ENCODE peak calls at places on chromosomes 12 and 14, in four cellular contexts. One of them, this sample, is unnamed.

GRCh38 chr12:120413901-120414695 is 23.8 kb upstream of the COX6A1 start:
- DNase-seq in heart left ventricle: peak; percentile 50
- DNase-seq in CD8-positive, alpha-beta memory T cell: no peak
- DNase-seq in NT2/D1: peak; percentile 97
- DNase-seq in this sample: peak; percentile 99

GRCh38 chr14:61934385-61934784 is 172.2 kb downstream of the SNAPC1 start:
- DNase-seq in CD8-positive, alpha-beta memory T cell: no peak
- DNase-seq in heart left ventricle: no peak
- DNase-seq in NT2/D1: no peak
- DNase-seq in this sample: no peak

GRCh38 chr12:109744991-109745942 is 31.6 kb downstream of the FAM222A start:
- DNase-seq in NT2/D1: no peak
- DNase-seq in heart left ventricle: peak; percentile 6
- DNase-seq in CD8-positive, alpha-beta memory T cell: no peak
- DNase-seq in this sample: no peak

GRCh38 chr12:113870890-113871289 is 95.2 kb downstream of the RBM19 start:
- DNase-seq in NT2/D1: no peak
- DNase-seq in heart left ventricle: no peak
- DNase-seq in CD8-positive, alpha-beta memory T cell: no peak
- DNase-seq in this sample: no peak

GRCh38 chr12:119006749-119007148 is 25.4 kb downstream of the SRRM4 start:
- DNase-seq in heart left ventricle: no peak
- DNase-seq in CD8-positive, alpha-beta memory T cell: no peak
- DNase-seq in NT2/D1: no peak
- DNase-seq in this sample: no peak

GRCh38 chr14:77593501-77593911 is 22.9 kb downstream of the SPTLC2 start:
- DNase-seq in heart left ventricle: no peak
- DNase-seq in NT2/D1: no peak
- DNase-seq in CD8-positive, alpha-beta memory T cell: no peak
- DNase-seq in this sample: peak; percentile 78

GRCh38 chr14:76762617-76763361 is 1.5 kb downstream of the VASH1 start:
- DNase-seq in heart left ventricle: peak; percentile 26
- DNase-seq in NT2/D1: no peak
- DNase-seq in CD8-positive, alpha-beta memory T cell: no peak
- DNase-seq in this sample: no peak

GRCh38 chr12:24078318-24078765 is 128.9 kb upstream of the SOX5 start:
- DNase-seq in heart left ventricle: no peak
- DNase-seq in NT2/D1: no peak
- DNase-seq in CD8-positive, alpha-beta memory T cell: no peak
- DNase-seq in this sample: no peak

GRCh38 chr12:120735181-120735580 is 9.6 kb downstream of the ACADS start:
- DNase-seq in CD8-positive, alpha-beta memory T cell: no peak
- DNase-seq in heart left ventricle: no peak
- DNase-seq in NT2/D1: no peak
- DNase-seq in this sample: no peak

GRCh38 chr12:76551482-76551888 is 8.1 kb downstream of the OSBPL8 start:
- DNase-seq in NT2/D1: no peak
- DNase-seq in heart left ventricle: no peak
- DNase-seq in CD8-positive, alpha-beta memory T cell: no peak
- DNase-seq in this sample: no peak

GRCh38 chr14:67695394-67695949 is at the start of gene RDH11:
- DNase-seq in heart left ventricle: peak; percentile 90
- DNase-seq in NT2/D1: peak; percentile 66
- DNase-seq in CD8-positive, alpha-beta memory T cell: peak; percentile 75
- DNase-seq in this sample: peak; percentile 93

GRCh38 chr14:66624319-66624937 is 116.5 kb downstream of the GPHN start:
- DNase-seq in CD8-positive, alpha-beta memory T cell: no peak
- DNase-seq in NT2/D1: peak; percentile 18
- DNase-seq in heart left ventricle: peak; percentile 33
- DNase-seq in this sample: peak; percentile 56

GRCh38 chr12:41699658-41700057 is 445.0 kb downstream of the GXYLT1 start:
- DNase-seq in heart left ventricle: no peak
- DNase-seq in NT2/D1: no peak
- DNase-seq in CD8-positive, alpha-beta memory T cell: no peak
- DNase-seq in this sample: no peak

GRCh38 chr12:106088246-106089200 is 50.2 kb downstream of the NUAK1 start:
- DNase-seq in NT2/D1: no peak
- DNase-seq in heart left ventricle: no peak
- DNase-seq in CD8-positive, alpha-beta memory T cell: no peak
- DNase-seq in this sample: no peak

GRCh38 chr12:110349521-110350151 is 53.9 kb downstream of the ANAPC7 start:
- DNase-seq in heart left ventricle: no peak
- DNase-seq in NT2/D1: no peak
- DNase-seq in CD8-positive, alpha-beta memory T cell: no peak
- DNase-seq in this sample: no peak

GRCh38 chr12:101696477-101697196 is 803 bp upstream of the CHPT1 start:
- DNase-seq in CD8-positive, alpha-beta memory T cell: no peak
- DNase-seq in NT2/D1: no peak
- DNase-seq in heart left ventricle: peak; percentile 91
- DNase-seq in this sample: peak; percentile 24

GRCh38 chr14:70707138-70708038 is 65.7 kb downstream of the TTC9 start:
- DNase-seq in NT2/D1: no peak
- DNase-seq in CD8-positive, alpha-beta memory T cell: no peak
- DNase-seq in heart left ventricle: no peak
- DNase-seq in this sample: no peak

GRCh38 chr12:87152084-87152483 is 877.1 kb downstream of the C12orf50 start:
- DNase-seq in heart left ventricle: no peak
- DNase-seq in CD8-positive, alpha-beta memory T cell: no peak
- DNase-seq in NT2/D1: no peak
- DNase-seq in this sample: no peak

GRCh38 chr14:95255487-95255886 is 64.2 kb downstream of the CLMN start:
- DNase-seq in CD8-positive, alpha-beta memory T cell: no peak
- DNase-seq in NT2/D1: peak; percentile 88
- DNase-seq in heart left ventricle: peak; percentile 50
- DNase-seq in this sample: peak; percentile 71

GRCh38 chr12:53252349-53252916 is 15.7 kb upstream of the ESPL1 start:
- DNase-seq in heart left ventricle: no peak
- DNase-seq in CD8-positive, alpha-beta memory T cell: no peak
- DNase-seq in NT2/D1: no peak
- DNase-seq in this sample: no peak

GRCh38 chr14:55448146-55448614 is 7.8 kb upstream of the TBPL2 start:
- DNase-seq in heart left ventricle: peak; percentile 63
- DNase-seq in NT2/D1: no peak
- DNase-seq in CD8-positive, alpha-beta memory T cell: no peak
- DNase-seq in this sample: peak; percentile 29

GRCh38 chr12:65656904-65657351 is 167.4 kb upstream of the HMGA2 start:
- DNase-seq in CD8-positive, alpha-beta memory T cell: no peak
- DNase-seq in NT2/D1: no peak
- DNase-seq in heart left ventricle: no peak
- DNase-seq in this sample: no peak

GRCh38 chr14:73633517-73634332 is 11.1 kb upstream of the DNAL1 start:
- DNase-seq in heart left ventricle: peak; percentile 56
- DNase-seq in NT2/D1: no peak
- DNase-seq in CD8-positive, alpha-beta memory T cell: peak; percentile 39
- DNase-seq in this sample: peak; percentile 59

GRCh38 chr12:27277846-27278260 is 33.8 kb downstream of the STK38L start:
- DNase-seq in heart left ventricle: no peak
- DNase-seq in CD8-positive, alpha-beta memory T cell: no peak
- DNase-seq in NT2/D1: no peak
- DNase-seq in this sample: peak; percentile 57

GRCh38 chr14:26394114-26394855 is 203.5 kb downstream of the NOVA1 start:
- DNase-seq in NT2/D1: peak; percentile 16
- DNase-seq in heart left ventricle: no peak
- DNase-seq in CD8-positive, alpha-beta memory T cell: no peak
- DNase-seq in this sample: peak; percentile 77

GRCh38 chr12:105927553-105927952 is 211.2 kb downstream of the NUAK1 start:
- DNase-seq in heart left ventricle: no peak
- DNase-seq in CD8-positive, alpha-beta memory T cell: no peak
- DNase-seq in NT2/D1: no peak
- DNase-seq in this sample: no peak

GRCh38 chr14:79419571-79420327 is 791.6 kb downstream of the DIO2 start:
- DNase-seq in NT2/D1: no peak
- DNase-seq in CD8-positive, alpha-beta memory T cell: no peak
- DNase-seq in heart left ventricle: no peak
- DNase-seq in this sample: no peak
- H3K9me3 ChIP-seq in NT2/D1: no peaks in the 10 kb centered on the region
- H3K9me3 ChIP-seq in CD8-positive, alpha-beta memory T cell: no peaks in the 10 kb centered on the region
- H3K9me3 ChIP-seq in heart left ventricle: no peaks in the 10 kb centered on the region
- H3K9me3 ChIP-seq in this sample: no peaks in the 10 kb centered on the region

DNA sequence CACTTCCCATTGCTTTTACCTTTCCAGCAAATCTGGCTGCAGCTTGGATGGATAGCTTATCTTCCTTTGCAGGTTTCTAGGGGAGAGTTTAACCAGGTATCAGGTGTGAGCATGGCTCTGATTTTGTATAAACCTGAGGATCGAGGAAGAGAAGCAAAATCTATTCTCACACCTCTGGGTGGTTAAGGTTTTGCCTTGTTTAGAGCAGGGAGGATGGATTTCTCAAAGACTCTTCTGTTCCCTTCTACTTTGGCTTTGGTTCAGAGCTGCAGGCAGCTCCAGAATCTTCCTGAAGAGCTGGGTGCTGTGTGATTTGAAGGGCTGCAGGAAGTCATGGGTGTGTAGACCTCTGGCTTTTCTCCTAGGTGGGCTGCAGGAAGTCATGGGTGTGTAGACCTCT is 1.7 kb downstream of the JDP2 start:
- DNase-seq in heart left ventricle: no peak
- DNase-seq in NT2/D1: no peak
- DNase-seq in CD8-positive, alpha-beta memory T cell: no peak
- DNase-seq in this sample: no peak
- H3K4me1 ChIP-seq in heart left ventricle: peaks cover 59% of the 10 kb centered on the region
- H3K4me1 ChIP-seq in NT2/D1: peaks cover 5% of the 10 kb centered on the region
- H3K4me1 ChIP-seq in CD8-positive, alpha-beta memory T cell: peaks cover 6% of the 10 kb centered on the region
- H3K4me1 ChIP-seq in this sample: peaks cover 24% of the 10 kb centered on the region

GRCh38 chr14:36928432-36928831 is 244.0 kb downstream of the SLC25A21 start:
- DNase-seq in NT2/D1: no peak
- DNase-seq in heart left ventricle: no peak
- DNase-seq in CD8-positive, alpha-beta memory T cell: no peak
- DNase-seq in this sample: no peak
- H3K9me3 ChIP-seq in NT2/D1: no peaks in the 10 kb centered on the region
- H3K9me3 ChIP-seq in heart left ventricle: no peaks in the 10 kb centered on the region
- H3K9me3 ChIP-seq in CD8-positive, alpha-beta memory T cell: no peaks in the 10 kb centered on the region
- H3K9me3 ChIP-seq in this sample: no peaks in the 10 kb centered on the region

DNA sequence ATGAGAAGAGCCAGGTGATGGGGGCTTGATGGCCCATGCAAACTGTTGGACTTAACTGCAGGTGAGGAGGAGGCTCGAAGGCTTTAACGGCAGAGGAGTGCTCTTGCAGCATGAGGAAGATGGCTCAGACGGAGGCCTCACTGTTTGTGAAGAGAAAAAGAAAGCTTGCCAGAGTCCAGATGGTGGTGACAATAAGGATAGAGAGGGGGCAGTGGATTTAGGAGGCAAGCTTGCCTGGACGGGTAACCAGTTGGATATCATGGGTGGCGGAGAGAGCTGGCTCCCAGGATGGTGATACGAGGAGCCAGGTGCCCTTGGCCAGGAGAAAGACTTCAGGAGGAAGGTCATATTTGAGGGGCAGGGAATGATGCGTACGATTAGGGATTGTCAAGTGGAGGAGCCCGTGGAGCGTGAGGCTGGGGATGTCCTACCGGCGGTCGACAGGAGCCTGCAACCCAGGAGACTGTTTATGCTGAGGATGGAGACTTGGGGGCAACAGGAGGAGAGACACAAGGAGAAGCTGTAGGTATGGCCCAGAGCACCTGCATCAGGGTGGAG is 71.8 kb downstream of the CACNA1C start:
- DNase-seq in CD8-positive, alpha-beta memory T cell: no peak
- DNase-seq in heart left ventricle: no peak
- DNase-seq in NT2/D1: no peak
- DNase-seq in this sample: no peak
- H3K4me1 ChIP-seq in CD8-positive, alpha-beta memory T cell: no peaks in the 10 kb centered on the region
- H3K4me1 ChIP-seq in heart left ventricle: peaks cover 28% of the 10 kb centered on the region
- H3K4me1 ChIP-seq in NT2/D1: no peaks in the 10 kb centered on the region
- H3K4me1 ChIP-seq in this sample: no peaks in the 10 kb centered on the region

DNA sequence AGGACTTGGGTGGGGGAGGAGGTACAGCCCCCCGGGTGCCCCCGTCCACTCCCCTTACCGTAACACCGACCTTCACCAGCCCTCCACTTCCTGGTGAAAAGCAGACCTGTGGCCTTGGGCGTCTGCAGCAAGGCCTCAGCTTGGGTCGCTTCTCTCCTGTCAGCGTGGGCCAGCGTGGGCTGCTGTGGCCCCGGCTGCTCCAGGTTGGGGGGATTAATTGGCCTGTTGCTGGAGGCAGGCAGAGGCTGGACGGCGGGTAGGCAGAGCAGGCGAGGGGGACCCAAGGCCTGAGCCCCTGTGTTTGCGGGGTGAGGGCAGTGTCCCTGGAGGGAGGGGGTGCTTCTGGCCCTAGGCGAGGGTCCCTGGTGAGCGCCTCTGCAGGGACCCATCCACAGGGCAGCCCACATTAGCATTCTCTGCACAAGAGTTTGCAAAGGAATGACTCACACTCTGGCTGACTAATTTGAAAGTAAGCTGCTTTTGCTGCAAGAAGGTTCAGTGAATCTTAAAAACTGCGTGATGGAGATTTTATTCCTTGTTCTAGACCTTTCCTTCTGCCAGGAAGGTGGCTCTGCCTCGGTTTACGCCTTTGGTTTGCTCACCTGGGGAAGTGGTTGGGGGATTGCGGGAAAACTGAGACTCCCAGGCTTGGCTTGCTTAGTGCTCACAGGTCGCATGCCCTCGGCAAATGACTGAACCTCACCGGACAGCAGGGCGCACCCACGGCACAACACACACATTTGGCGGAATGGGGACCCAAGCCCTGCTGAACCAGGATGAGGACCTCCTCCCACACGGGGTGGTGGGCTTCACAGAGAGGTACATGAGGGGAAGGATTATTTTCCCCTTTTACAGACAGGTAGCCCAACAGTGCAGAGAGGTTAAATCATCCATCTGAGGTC is 37.8 kb upstream of the DLK1 start:
- DNase-seq in heart left ventricle: no peak
- DNase-seq in NT2/D1: no peak
- DNase-seq in CD8-positive, alpha-beta memory T cell: no peak
- DNase-seq in this sample: no peak
- H3K9me3 ChIP-seq in heart left ventricle: no peaks in the 10 kb centered on the region
- H3K9me3 ChIP-seq in NT2/D1: no peaks in the 10 kb centered on the region
- H3K9me3 ChIP-seq in CD8-positive, alpha-beta memory T cell: no peaks in the 10 kb centered on the region
- H3K9me3 ChIP-seq in this sample: no peaks in the 10 kb centered on the region

GRCh38 chr12:50100561-50100960 is 3.2 kb upstream of the GPD1 start:
- DNase-seq in heart left ventricle: no peak
- DNase-seq in CD8-positive, alpha-beta memory T cell: no peak
- DNase-seq in NT2/D1: no peak
- DNase-seq in this sample: no peak

GRCh38 chr12:50103351-50103750 is 457 bp upstream of the GPD1 start:
- DNase-seq in NT2/D1: no peak
- DNase-seq in CD8-positive, alpha-beta memory T cell: no peak
- DNase-seq in heart left ventricle: no peak
- DNase-seq in this sample: no peak

GRCh38 chr12:50102648-50103309 is 1.0 kb upstream of the GPD1 start:
- DNase-seq in NT2/D1: no peak
- DNase-seq in heart left ventricle: no peak
- DNase-seq in CD8-positive, alpha-beta memory T cell: no peak
- DNase-seq in this sample: no peak

GRCh38 chr12:50101663-50102062 is 2.1 kb upstream of the GPD1 start:
- DNase-seq in NT2/D1: peak; percentile 70
- DNase-seq in heart left ventricle: no peak
- DNase-seq in CD8-positive, alpha-beta memory T cell: no peak
- DNase-seq in this sample: peak; percentile 45

DNA sequence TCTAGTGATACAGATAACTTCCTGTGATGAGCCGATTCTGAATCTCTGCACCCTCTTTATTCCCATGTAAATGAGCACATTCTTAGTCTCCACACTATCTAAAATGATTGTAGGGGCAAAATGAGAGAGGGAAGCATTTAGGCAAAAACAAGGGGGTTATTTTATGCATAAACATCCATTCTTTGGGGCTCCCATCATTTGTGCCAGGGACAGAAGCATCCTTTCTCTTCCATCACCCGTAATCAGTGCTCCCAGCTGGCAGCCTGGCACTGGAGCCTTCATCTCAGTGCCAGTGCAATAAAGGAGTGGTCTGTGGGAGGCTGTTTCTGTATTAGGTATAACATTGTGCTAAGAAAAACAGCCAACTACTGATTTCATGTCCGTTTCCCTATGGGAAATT is 1.6 kb upstream of the GPD1 start:
- DNase-seq in CD8-positive, alpha-beta memory T cell: no peak
- DNase-seq in NT2/D1: no peak
- DNase-seq in heart left ventricle: no peak
- DNase-seq in this sample: no peak
- H3K4me1 ChIP-seq in CD8-positive, alpha-beta memory T cell: no peaks in the 10 kb centered on the region
- H3K4me1 ChIP-seq in NT2/D1: peaks cover 9% of the 10 kb centered on the region
- H3K4me1 ChIP-seq in heart left ventricle: peaks cover 25% of the 10 kb centered on the region
- H3K4me1 ChIP-seq in this sample: no peaks in the 10 kb centered on the region

This sample was measured in HAP-1.